ENCODE peak calls at places on chromosomes 7 and 10, in eight cellular contexts. E is non-pigmented ciliary epithelial cell; V is NCI-H510A; L is hypothalamus; I is activated T-cell treated with anti-CD3 and anti-CD28 coated beads, Interleukin-2, amount 50 U/mL, for 4 hours; M is iPS DF 19.7; N is OCI-LY7; Z is body of pancreas. G is an unnamed sample.

GRCh38 chr10:131852823-131853609 is 47.8 kb upstream of the PPP2R2D start:
- DNase-seq in M (no peak), E (no peak), I (no peak), Z (no peak), N (no peak), V (no peak), L (no peak), G (peak)

GRCh38 chr10:131792809-131793208 is 108.0 kb upstream of the PPP2R2D start:
- DNase-seq in Z (no peak), I (no peak), V (no peak), M (no peak), N (no peak), E (no peak), L (no peak), G (no peak)

GRCh38 chr10:52447931-52448353 is 133.9 kb downstream of the DKK1 start:
- DNase-seq in E (no peak), L (no peak), Z (no peak), N (no peak), M (no peak), V (no peak), I (no peak), G (no peak)

GRCh38 chr10:103397191-103397825 is 882 bp downstream of the PDCD11 start:
- DNase-seq in N (peak), I (no peak), M (no peak), L (no peak), V (no peak), E (no peak), Z (peak), G (no peak)

GRCh38 chr7:41047789-41048191 is 655.1 kb downstream of the INHBA start:
- DNase-seq in V (no peak), N (no peak), Z (no peak), E (no peak), L (no peak), I (no peak), M (no peak), G (no peak)

GRCh38 chr7:47669178-47669878 is 87.4 kb upstream of the TNS3 start:
- DNase-seq in I (no peak), E (peak), M (no peak), Z (peak), L (no peak), N (peak), V (peak), G (peak)

GRCh38 chr7:33710608-33711007 is 194.7 kb upstream of the BMPER start:
- DNase-seq in V (no peak), E (peak), Z (no peak), M (no peak), N (no peak), L (no peak), I (no peak), G (no peak)

GRCh38 chr10:33509231-33509871 is 174.9 kb upstream of the NRP1 start:
- DNase-seq in L (no peak), N (no peak), Z (peak), I (no peak), E (peak), V (peak), M (no peak), G (no peak)

GRCh38 chr7:10889266-10889898 is 84.3 kb upstream of the PHF14 start:
- DNase-seq in M (peak), I (peak), N (peak), E (peak), L (no peak), Z (peak), V (peak), G (peak)

GRCh38 chr7:36280840-36281812 is 108.5 kb upstream of the ANLN start:
- DNase-seq in N (no peak), L (no peak), M (no peak), Z (no peak), I (no peak), E (peak), V (no peak), G (peak)

GRCh38 chr7:102916426-102916825 is 3.6 kb downstream of the LRRC17 start:
- DNase-seq in E (no peak), Z (no peak), M (no peak), V (no peak), L (no peak), I (no peak), N (no peak), G (no peak)

GRCh38 chr7:133301444-133301843 is 48.6 kb downstream of the EXOC4 start:
- DNase-seq in Z (no peak), E (no peak), M (no peak), N (no peak), L (no peak), I (no peak), V (no peak), G (no peak)

GRCh38 chr10:110746254-110746826 is 102.2 kb downstream of the RBM20 start:
- DNase-seq in V (peak), M (peak), Z (peak), E (peak), L (no peak), N (peak), I (peak), G (peak)

GRCh38 chr7:154789404-154789803 is 213.5 kb downstream of the PAXIP1 start:
- DNase-seq in I (no peak), M (no peak), Z (no peak), N (no peak), L (no peak), V (no peak), E (no peak), G (peak)

GRCh38 chr7:98877692-98878364 is 504 bp upstream of the TRRAP start:
- DNase-seq in Z (peak), E (no peak), M (no peak), L (no peak), V (no peak), I (no peak), N (no peak), G (no peak)

GRCh38 chr7:103134866-103135554 is 13.9 kb downstream of the NAPEPLD start:
- DNase-seq in M (no peak), I (no peak), N (no peak), E (no peak), Z (no peak), V (no peak), L (no peak), G (no peak)

GRCh38 chr7:41810258-41810576 is 107.3 kb upstream of the INHBA start:
- DNase-seq in E (no peak), N (no peak), I (no peak), Z (no peak), M (no peak), V (no peak), L (no peak), G (no peak)

GRCh38 chr10:95281206-95281605 is 9.6 kb downstream of the PDLIM1 start:
- DNase-seq in N (no peak), E (no peak), Z (no peak), V (no peak), I (no peak), L (no peak), M (no peak), G (no peak)

GRCh38 chr10:81978238-81978637 is 103.2 kb downstream of the NRG3 start:
- DNase-seq in L (no peak), E (no peak), M (no peak), Z (no peak), I (no peak), N (peak), V (no peak), G (no peak)

GRCh38 chr7:134999136-134999535 is 12.8 kb downstream of the AGBL3 start:
- DNase-seq in I (no peak), M (no peak), V (no peak), N (no peak), E (no peak), Z (no peak), L (no peak), G (no peak)

GRCh38 chr7:73345538-73345937 is 17.6 kb downstream of the FKBP6 start:
- DNase-seq in I (no peak), N (no peak), Z (no peak), V (no peak), M (no peak), E (no peak), L (no peak), G (no peak)

GRCh38 chr10:5123886-5124285 is 29.7 kb downstream of the AKR1C3 start:
- DNase-seq in M (no peak), L (no peak), I (no peak), N (no peak), Z (no peak), E (no peak), V (no peak), G (no peak)

GRCh38 chr10:94358480-94358879 is 4.3 kb downstream of the NOC3L start:
- DNase-seq in I (no peak), Z (no peak), L (no peak), V (no peak), M (no peak), E (peak), N (no peak), G (no peak)

GRCh38 chr7:74454059-74454947 is 597 bp downstream of the GTF2IRD1 start:
- DNase-seq in N (no peak), L (peak), E (no peak), Z (peak), M (no peak), I (no peak), V (no peak), G (peak)

GRCh38 chr10:76082956-76083355 is 651.5 kb downstream of the LRMDA start:
- DNase-seq in V (no peak), L (no peak), N (no peak), Z (no peak), M (peak), E (peak), I (no peak), G (no peak)

GRCh38 chr7:51187941-51188340 is 128.7 kb downstream of the COBL start:
- DNase-seq in E (no peak), V (peak), M (peak), I (no peak), N (no peak), L (no peak), Z (peak), G (peak)

GRCh38 chr7:155652156-155653124 is 8.0 kb downstream of the RBM33 start:
- DNase-seq in E (no peak), M (no peak), L (no peak), Z (no peak), N (peak), I (no peak), V (no peak), G (no peak)

GRCh38 chr7:97390915-97391593 is 273.6 kb downstream of the SDHAF3 start:
- DNase-seq in V (no peak), I (no peak), M (no peak), N (no peak), Z (no peak), E (no peak), L (no peak), G (no peak)

GRCh38 chr10:34960983-34961382 is 129.2 kb downstream of the CUL2 start:
- DNase-seq in M (no peak), E (no peak), V (no peak), L (no peak), Z (no peak), I (no peak), N (no peak), G (no peak)

GRCh38 chr10:119652361-119652760 is 1.2 kb downstream of the BAG3 start:
- DNase-seq in Z (no peak), E (no peak), V (peak), I (no peak), N (peak), L (no peak), M (no peak), G (no peak)

GRCh38 chr10:9757176-9757575 is 1260.5 kb upstream of the CELF2 start:
- DNase-seq in M (no peak), N (no peak), V (no peak), Z (no peak), E (no peak), L (no peak), I (no peak), G (no peak)

GRCh38 chr10:24952701-24953349 is 419 bp upstream of the PRTFDC1 start:
- DNase-seq in L (peak), N (no peak), E (no peak), I (peak), Z (peak), M (peak), V (peak), G (peak)

GRCh38 chr10:82089327-82089726 is 214.3 kb downstream of the NRG3 start:
- DNase-seq in M (no peak), L (no peak), E (no peak), V (no peak), I (no peak), Z (no peak), N (no peak), G (no peak)

GRCh38 chr7:2791390-2791789 is 52.7 kb downstream of the GNA12 start:
- DNase-seq in M (no peak), L (no peak), N (no peak), V (no peak), I (no peak), Z (no peak), E (no peak), G (no peak)